ENCODE peak calls at places on chromosomes 13 and 19, in five cellular contexts. X is endothelial cell of umbilical vein, W is neural progenitor cell, O is trophoblast cell, K is fibroblast of lung. T is an unnamed sample.

GRCh38 chr13:113616991-113617749 is 32.6 kb downstream of the TFDP1 start:
- DNase-seq in X (no peak), W (peak; percentile 86), O (no peak), K (no peak), T (no peak)

GRCh38 chr19:50362656-50363424 is 2.6 kb downstream of the NAPSA start:
- DNase-seq in X (no peak), W (no peak), O (no peak), K (no peak), T (no peak)

GRCh38 chr13:36454121-36454520 is 21.8 kb downstream of the CCNA1 start:
- DNase-seq in X (no peak), W (no peak), O (no peak), K (no peak), T (no peak)

GRCh38 chr13:90533866-90534265 is 813.6 kb upstream of the MIR17HG start:
- DNase-seq in X (no peak), W (no peak), O (no peak), K (no peak), T (no peak)

GRCh38 chr19:51887522-51888498 is at the start of gene ZNF577:
- DNase-seq in X (peak; percentile 89), W (peak; percentile 87), O (peak; percentile 93), K (peak; percentile 96), T (peak; percentile 50)

GRCh38 chr13:50156140-50156539 is 140.9 kb downstream of the KCNRG start:
- DNase-seq in X (no peak), W (no peak), O (peak; percentile 49), K (peak; percentile 28), T (no peak)

GRCh38 chr13:34734932-34735331 is 207.1 kb upstream of the NBEA start:
- DNase-seq in X (no peak), W (no peak), O (peak; percentile 88), K (no peak), T (no peak)

GRCh38 chr19:45863840-45864628 is at the start of gene FOXA3:
- DNase-seq in X (peak; percentile 32), W (peak; percentile 88), O (peak; percentile 32), K (peak; percentile 24), T (no peak)

GRCh38 chr19:7552781-7553180 is 17.3 kb downstream of the PNPLA6 start:
- DNase-seq in X (no peak), W (no peak), O (no peak), K (no peak), T (no peak)

GRCh38 chr19:11674067-11674492 is 64.7 kb downstream of the ZNF823 start:
- DNase-seq in X (no peak), W (no peak), O (no peak), K (no peak), T (no peak)
- H3K4me3 ChIP-seq in X (peak overlapping the region; percentile 36), W (peak overlapping the region; percentile 56), O (peak overlapping the region; percentile 11), K (peak overlapping the region; percentile 26), T (no peak overlapping the region)

GRCh38 chr19:54096642-54097106 is 3.9 kb downstream of the OSCAR start:
- DNase-seq in X (no peak), W (peak; percentile 23), O (no peak), K (peak; percentile 41), T (no peak)

GRCh38 chr19:54100560-54100959 is at the start of gene OSCAR:
- DNase-seq in X (no peak), W (no peak), O (peak; percentile 25), K (peak; percentile 21), T (no peak)

GRCh38 chr19:54094601-54095000 is 6.0 kb downstream of the OSCAR start:
- DNase-seq in X (no peak), W (no peak), O (no peak), K (no peak), T (no peak)

GRCh38 chr19:54095136-54095858 is 5.3 kb downstream of the OSCAR start:
- DNase-seq in X (no peak), W (no peak), O (no peak), K (no peak), T (no peak)
- H2AFZ ChIP-seq in X (peak overlapping the region; percentile 66), W (peak overlapping the region; percentile 89), O (no peak overlapping the region), K (no peak overlapping the region), T (peak overlapping the region; percentile 92)

GRCh38 chr19:1026189-1027019 is at the start of gene CNN2:
- DNase-seq in X (peak; percentile 80), W (peak; percentile 94), O (peak; percentile 84), K (peak; percentile 77), T (no peak)

GRCh38 chr19:1027020-1027952 is 878 bp downstream of the CNN2 start:
- DNase-seq in X (peak; percentile 24), W (peak; percentile 81), O (no peak), K (no peak), T (no peak)

GRCh38 chr19:1032264-1032867 is 6.0 kb downstream of the CNN2 start:
- DNase-seq in X (no peak), W (no peak), O (no peak), K (no peak), T (no peak)

GRCh38 chr19:1027953-1028902 is 1.8 kb downstream of the CNN2 start:
- DNase-seq in X (peak; percentile 47), W (peak; percentile 94), O (peak; percentile 47), K (peak; percentile 96), T (no peak)
- H3K4me3 ChIP-seq in X (peak overlapping the region; percentile 88), W (peak overlapping the region; percentile 92), O (peak overlapping the region; percentile 97), K (peak overlapping the region; percentile 83), T (peak overlapping the region; percentile 99)

GRCh38 chr13:54513254-54513653 is 1484.6 kb downstream of the OLFM4 start:
- DNase-seq in X (no peak), W (no peak), O (no peak), K (no peak), T (no peak)
- H2AFZ ChIP-seq in X (no peak overlapping the region), W (no peak overlapping the region), O (no peak overlapping the region), K (no peak overlapping the region), T (no peak overlapping the region)

GRCh38 chr19:1750343-1751021 is 2.8 kb upstream of the ONECUT3 start:
- DNase-seq in X (no peak), W (no peak), O (no peak), K (no peak), T (no peak)
- H3K4me3 ChIP-seq in X (no peak overlapping the region), W (no peak overlapping the region), O (no peak overlapping the region), K (no peak overlapping the region), T (peak overlapping the region; percentile 51)